ENCODE peak calls at places on chromosome 6, in four cellular contexts. One of them, this sample, is unnamed.

GRCh38 chr6:150334790-150335783 is 33.7 kb upstream of the IYD start:
- DNase-seq in mesenchymal stem cell: peak; percentile 67
- DNase-seq in psoas muscle: no peak
- DNase-seq in choroid plexus epithelial cell: peak; percentile 92
- DNase-seq in this sample: no peak

GRCh38 chr6:66772785-66773184 is 1065.8 kb upstream of the EYS start:
- DNase-seq in choroid plexus epithelial cell: peak; percentile 87
- DNase-seq in psoas muscle: no peak
- DNase-seq in mesenchymal stem cell: peak; percentile 67
- DNase-seq in this sample: no peak

GRCh38 chr6:17178301-17178700 is 76.5 kb downstream of the STMND1 start:
- DNase-seq in mesenchymal stem cell: no peak
- DNase-seq in psoas muscle: no peak
- DNase-seq in choroid plexus epithelial cell: no peak
- DNase-seq in this sample: no peak

GRCh38 chr6:15945593-15946159 is 183.2 kb upstream of the MYLIP start:
- DNase-seq in choroid plexus epithelial cell: peak; percentile 61
- DNase-seq in psoas muscle: no peak
- DNase-seq in mesenchymal stem cell: peak; percentile 35
- DNase-seq in this sample: no peak

GRCh38 chr6:64249129-64249528 is 613.5 kb downstream of the PHF3 start:
- DNase-seq in choroid plexus epithelial cell: peak; percentile 63
- DNase-seq in mesenchymal stem cell: peak; percentile 49
- DNase-seq in psoas muscle: no peak
- DNase-seq in this sample: no peak

GRCh38 chr6:24412294-24412693 is 9.6 kb downstream of the MRS2 start:
- DNase-seq in choroid plexus epithelial cell: no peak
- DNase-seq in mesenchymal stem cell: no peak
- DNase-seq in psoas muscle: no peak
- DNase-seq in this sample: no peak

GRCh38 chr6:47897233-47897632 is 115.4 kb downstream of the OPN5 start:
- DNase-seq in choroid plexus epithelial cell: no peak
- DNase-seq in mesenchymal stem cell: no peak
- DNase-seq in psoas muscle: no peak
- DNase-seq in this sample: no peak

GRCh38 chr6:14887181-14887580 is 358.7 kb upstream of the JARID2 start:
- DNase-seq in mesenchymal stem cell: no peak
- DNase-seq in psoas muscle: no peak
- DNase-seq in choroid plexus epithelial cell: no peak
- DNase-seq in this sample: no peak

GRCh38 chr6:81820979-81821378 is 68.5 kb upstream of the TENT5A start:
- DNase-seq in choroid plexus epithelial cell: no peak
- DNase-seq in mesenchymal stem cell: no peak
- DNase-seq in psoas muscle: no peak
- DNase-seq in this sample: no peak

GRCh38 chr6:35960192-35960591 is 39.3 kb upstream of the SRPK1 start:
- DNase-seq in psoas muscle: no peak
- DNase-seq in mesenchymal stem cell: peak; percentile 19
- DNase-seq in choroid plexus epithelial cell: peak; percentile 61
- DNase-seq in this sample: no peak